ENCODE peak calls at places on chromosomes 3 and 15, in eight cellular contexts. C is hippocampal formation; J is activated CD8-positive, alpha-beta memory T cell treated with anti-CD3 and anti-CD28 coated beads for 24 hours; O is right cardiac atrium; G is nephron progenitor cell; W is DMS 273 treated with DMSO at 0.1 percent for 48 hours; B is HEK293T; Z is amygdala. D is an unnamed sample.

GRCh38 chr3:139309880-139310279 is 33.9 kb upstream of the MRPS22 start:
- DNase-seq in W (no peak), Z (no peak), B (no peak), O (no peak), C (no peak), G (no peak), J (no peak), D (no peak)

GRCh38 chr3:133949438-133949837 is 53.8 kb upstream of the RAB6B start:
- DNase-seq in Z (no peak), C (no peak), G (no peak), W (no peak), O (no peak), B (no peak), J (no peak), D (no peak)

GRCh38 chr3:149604125-149604851 is 53.5 kb downstream of the WWTR1 start:
- DNase-seq in O (no peak), Z (no peak), J (no peak), G (no peak), B (no peak), W (peak), C (no peak), D (no peak)

GRCh38 chr3:190097025-190097424 is 23.7 kb downstream of the P3H2 start:
- DNase-seq in O (no peak), W (no peak), J (no peak), B (no peak), C (no peak), Z (no peak), G (no peak), D (no peak)

GRCh38 chr3:158167737-158168469 is 58.0 kb downstream of the RSRC1 start:
- DNase-seq in J (no peak), B (peak), Z (no peak), C (no peak), W (no peak), O (no peak), G (no peak), D (no peak)

GRCh38 chr3:22922317-22922716 is 280.8 kb upstream of the UBE2E2 start:
- DNase-seq in B (no peak), Z (no peak), O (no peak), G (no peak), W (no peak), C (no peak), J (no peak), D (no peak)

GRCh38 chr3:46091971-46092703 is 64.9 kb upstream of the XCR1 start:
- DNase-seq in J (no peak), Z (no peak), O (no peak), G (no peak), B (no peak), C (no peak), W (no peak), D (no peak)

GRCh38 chr3:48402281-48402732 is 27.6 kb downstream of the PLXNB1 start:
- DNase-seq in Z (no peak), G (no peak), J (peak), O (peak), B (no peak), W (no peak), C (no peak), D (no peak)

GRCh38 chr3:61725851-61726333 is 164.5 kb downstream of the PTPRG start:
- DNase-seq in J (no peak), G (no peak), Z (no peak), B (peak), W (no peak), O (no peak), C (no peak), D (no peak)

GRCh38 chr15:66748320-66748779 is 46.3 kb downstream of the SMAD6 start:
- DNase-seq in W (no peak), G (no peak), B (no peak), J (no peak), O (no peak), Z (no peak), C (no peak), D (no peak)

GRCh38 chr3:128547368-128547987 is 54.5 kb upstream of the GATA2 start:
- DNase-seq in W (no peak), C (no peak), J (peak), Z (no peak), O (no peak), G (no peak), B (no peak), D (no peak)

GRCh38 chr3:37198547-37198946 is 24.2 kb upstream of the LRRFIP2 start:
- DNase-seq in G (no peak), W (no peak), C (no peak), O (no peak), Z (no peak), B (no peak), J (no peak), D (no peak)

GRCh38 chr3:48367201-48367600 is 4.8 kb upstream of the FBXW12 start:
- DNase-seq in G (no peak), O (no peak), J (no peak), B (no peak), W (peak), Z (no peak), C (no peak), D (no peak)

GRCh38 chr3:196604548-196604947 is 34.9 kb upstream of the NRROS start:
- DNase-seq in W (no peak), O (no peak), C (no peak), Z (no peak), B (no peak), J (peak), G (no peak), D (no peak)

GRCh38 chr3:194606941-194607340 is 26.3 kb downstream of the TMEM44 start:
- DNase-seq in B (no peak), C (no peak), O (no peak), W (no peak), G (no peak), J (no peak), Z (no peak), D (no peak)

GRCh38 chr3:60079076-60079475 is 1029.3 kb upstream of the CFAP20DC start:
- DNase-seq in B (no peak), Z (no peak), G (no peak), W (no peak), C (no peak), O (no peak), J (peak), D (no peak)

GRCh38 chr3:112365636-112366035 is 32.7 kb downstream of the CD200 start:
- DNase-seq in W (no peak), O (no peak), Z (no peak), B (no peak), C (no peak), G (no peak), J (no peak), D (no peak)

GRCh38 chr3:74303711-74304110 is 310.7 kb downstream of the CNTN3 start:
- DNase-seq in O (no peak), G (no peak), B (no peak), Z (no peak), J (no peak), W (no peak), C (no peak), D (no peak)

GRCh38 chr3:60246361-60246760 is 1004.9 kb downstream of the FHIT start:
- DNase-seq in G (no peak), W (no peak), O (no peak), B (no peak), C (no peak), J (no peak), Z (no peak), D (no peak)

GRCh38 chr3:107954845-107955244 is 136.0 kb downstream of the CD47 start:
- DNase-seq in W (no peak), Z (no peak), B (no peak), C (no peak), J (no peak), G (no peak), O (no peak), D (no peak)

GRCh38 chr3:55873523-55874254 is 386.6 kb upstream of the WNT5A start:
- DNase-seq in G (no peak), B (no peak), W (no peak), Z (no peak), J (no peak), C (no peak), O (no peak), D (no peak)

GRCh38 chr3:44942202-44942921 is 33.6 kb downstream of the ZDHHC3 start:
- DNase-seq in O (no peak), C (no peak), Z (no peak), J (no peak), G (no peak), B (no peak), W (no peak), D (no peak)

GRCh38 chr3:151306168-151306810 is 10.3 kb downstream of the GPR87 start:
- DNase-seq in O (no peak), B (no peak), Z (no peak), G (no peak), J (no peak), W (no peak), C (no peak), D (no peak)

GRCh38 chr3:39927479-39927878 is 118.1 kb downstream of the MYRIP start:
- DNase-seq in W (no peak), G (no peak), Z (no peak), O (no peak), B (no peak), J (no peak), C (no peak), D (no peak)

GRCh38 chr3:29605845-29606244 is 325.0 kb downstream of the RBMS3 start:
- DNase-seq in C (no peak), Z (no peak), G (no peak), B (no peak), O (no peak), J (no peak), W (no peak), D (no peak)

D was measured in vagina.